ENCODE peak calls at places on chromosomes 3 and 15, in ten cellular contexts. N is HCT116; C is activated naive CD8-positive, alpha-beta T cell treated with anti-CD3 and anti-CD28 coated beads, Interleukin-2, amount 10 ng/mL, durations not matched to agents 7 days and 5 days; K is stimulated activated naive B cell treated with anti-CD40 and anti-IgM and Interleukin-4, amounts not matched to agents 10 μg/mL and 1 μg/mL and 100 μg/mL, for 72 hours; U is left ventricle myocardium superior; B is heart right ventricle; J is PC-3; T is Right ventricle myocardium inferior; D is activated T-cell treated with anti-CD3 and anti-CD28 coated beads, Interleukin-2, amount 50 U/mL, for 72 hours; X is naive thymus-derived CD8-positive, alpha-beta T cell. P is an unnamed sample.

GRCh38 chr3:60243456-60243855 is 1007.8 kb downstream of the FHIT start:
- ATAC-seq in N (no peak), C (no peak), K (no peak), U (no peak), B (no peak), J (no peak), T (no peak), D (no peak), X (no peak), P (no peak)

GRCh38 chr3:83235180-83235814 is 1473.9 kb upstream of the GBE1 start:
- ATAC-seq in N (no peak), C (no peak), K (no peak), U (no peak), B (no peak), J (peak), T (no peak), D (no peak), X (no peak), P (no peak)

GRCh38 chr3:195876297-195877031 is 31.9 kb downstream of the TNK2 start:
- ATAC-seq in N (peak), C (no peak), K (no peak), U (no peak), B (no peak), J (peak), T (no peak), D (peak), X (no peak), P (peak)

GRCh38 chr3:175070946-175071345 is 211.8 kb downstream of the NAALADL2 start:
- ATAC-seq in N (no peak), C (no peak), K (no peak), U (no peak), B (no peak), J (peak), T (no peak), D (no peak), X (no peak), P (no peak)

GRCh38 chr15:57565326-57565725 is 26.4 kb upstream of the MYZAP start:
- ATAC-seq in N (no peak), C (no peak), K (peak), U (no peak), B (no peak), J (no peak), T (no peak), D (peak), X (peak), P (peak)

GRCh38 chr3:53845881-53846133 is 412 bp downstream of the CHDH start:
- ATAC-seq in N (no peak), C (peak), K (no peak), U (no peak), B (peak), J (no peak), T (peak), D (peak), X (no peak), P (no peak)

GRCh38 chr3:147419062-147419701 is 10.0 kb downstream of the ZIC1 start:
- ATAC-seq in N (no peak), C (no peak), K (no peak), U (no peak), B (no peak), J (no peak), T (no peak), D (no peak), X (no peak), P (no peak)

GRCh38 chr3:29642393-29643033 is 361.6 kb downstream of the RBMS3 start:
- ATAC-seq in N (no peak), C (no peak), K (no peak), U (peak), B (peak), J (peak), T (peak), D (no peak), X (no peak), P (no peak)

GRCh38 chr15:40582726-40583246 is 11.3 kb upstream of the KNL1 start:
- ATAC-seq in N (peak), C (peak), K (no peak), U (no peak), B (peak), J (peak), T (no peak), D (peak), X (peak), P (peak)

GRCh38 chr15:97210277-97210676 is 750.2 kb upstream of the ARRDC4 start:
- ATAC-seq in N (no peak), C (no peak), K (no peak), U (no peak), B (no peak), J (no peak), T (no peak), D (no peak), X (no peak), P (no peak)

GRCh38 chr3:157248590-157249425 is 88.9 kb upstream of the CCNL1 start:
- ATAC-seq in N (peak), C (no peak), K (no peak), U (peak), B (peak), J (peak), T (peak), D (no peak), X (no peak), P (no peak)

GRCh38 chr3:183540501-183541234 is 14.8 kb downstream of the KLHL6 start:
- ATAC-seq in N (no peak), C (peak), K (peak), U (peak), B (peak), J (no peak), T (no peak), D (peak), X (peak), P (peak)

GRCh38 chr3:55202320-55202719 is 274.5 kb upstream of the LRTM1 start:
- ATAC-seq in N (no peak), C (no peak), K (no peak), U (no peak), B (no peak), J (no peak), T (no peak), D (no peak), X (no peak), P (no peak)

GRCh38 chr3:102536479-102536878 is 101.7 kb downstream of the ZPLD1 start:
- ATAC-seq in N (peak), C (no peak), K (peak), U (no peak), B (no peak), J (peak), T (no peak), D (no peak), X (peak), P (no peak)

GRCh38 chr3:16319307-16319706 is 54.3 kb downstream of the OXNAD1 start:
- ATAC-seq in N (peak), C (peak), K (peak), U (no peak), B (no peak), J (no peak), T (no peak), D (peak), X (peak), P (peak)

GRCh38 chr3:113485161-113485609 is 29.8 kb downstream of the SPICE1 start:
- ATAC-seq in N (no peak), C (no peak), K (no peak), U (no peak), B (no peak), J (peak), T (no peak), D (no peak), X (peak), P (peak)

GRCh38 chr3:65146149-65146548 is 458.3 kb upstream of the ADAMTS9 start:
- ATAC-seq in N (peak), C (no peak), K (no peak), U (no peak), B (no peak), J (no peak), T (no peak), D (no peak), X (no peak), P (no peak)

GRCh38 chr15:95930659-95931375 is 399.7 kb upstream of the NR2F2 start:
- ATAC-seq in N (no peak), C (no peak), K (no peak), U (peak), B (no peak), J (no peak), T (peak), D (no peak), X (no peak), P (no peak)

GRCh38 chr15:71054286-71054952 is 60.9 kb upstream of the THSD4 start:
- ATAC-seq in N (no peak), C (no peak), K (no peak), U (no peak), B (no peak), J (peak), T (no peak), D (no peak), X (no peak), P (no peak)

GRCh38 chr3:127065138-127065427 is 82.2 kb downstream of the PLXNA1 start:
- ATAC-seq in N (no peak), C (no peak), K (no peak), U (no peak), B (no peak), J (no peak), T (no peak), D (no peak), X (no peak), P (no peak)

GRCh38 chr3:179450321-179450720 is 949 bp downstream of the GNB4 start:
- ATAC-seq in N (no peak), C (no peak), K (no peak), U (no peak), B (no peak), J (peak), T (no peak), D (no peak), X (no peak), P (no peak)

GRCh38 chr3:151462278-151462779 is 1.5 kb upstream of the IGSF10 start:
- ATAC-seq in N (no peak), C (no peak), K (no peak), U (no peak), B (no peak), J (no peak), T (no peak), D (no peak), X (no peak), P (no peak)

GRCh38 chr3:24254649-24255048 is 240.0 kb downstream of the THRB start:
- ATAC-seq in N (no peak), C (no peak), K (no peak), U (no peak), B (no peak), J (peak), T (no peak), D (no peak), X (no peak), P (no peak)

GRCh38 chr3:56725175-56725574 is 42.1 kb upstream of the TASOR start:
- ATAC-seq in N (no peak), C (peak), K (peak), U (no peak), B (no peak), J (no peak), T (no peak), D (peak), X (peak), P (peak)

GRCh38 chr3:172840913-172841312 is 90.4 kb downstream of the ECT2 start:
- ATAC-seq in N (no peak), C (no peak), K (no peak), U (no peak), B (no peak), J (no peak), T (no peak), D (no peak), X (no peak), P (no peak)

GRCh38 chr3:53513556-53514190 is 19.3 kb downstream of the CACNA1D start:
- ATAC-seq in N (peak), C (no peak), K (peak), U (no peak), B (no peak), J (peak), T (no peak), D (peak), X (no peak), P (peak)

GRCh38 chr3:196772102-196772501 is 32.4 kb downstream of the PAK2 start:
- ATAC-seq in N (no peak), C (no peak), K (peak), U (no peak), B (no peak), J (no peak), T (no peak), D (no peak), X (no peak), P (no peak)

GRCh38 chr3:25021816-25022215 is 406.2 kb upstream of the RARB start:
- ATAC-seq in N (no peak), C (no peak), K (no peak), U (peak), B (peak), J (peak), T (peak), D (no peak), X (no peak), P (no peak)